ENCODE peak calls at places on chromosomes 4 and X, in four cellular contexts. One of them, this sample, is unnamed.

GRCh38 chr4:78517050-78517652 is 34.4 kb upstream of the ANXA3 start:
- DNase-seq in heart right ventricle: no peak
- DNase-seq in GM12865: no peak
- DNase-seq in endothelial cell: no peak
- DNase-seq in this sample: no peak

GRCh38 chr4:1323635-1324442 is 23.2 kb upstream of the UVSSA start:
- DNase-seq in endothelial cell: no peak
- DNase-seq in heart right ventricle: no peak
- DNase-seq in GM12865: no peak
- DNase-seq in this sample: no peak

GRCh38 chrX:154121961-154122360 is 22.1 kb upstream of the OPN1LW start:
- DNase-seq in heart right ventricle: no peak
- DNase-seq in endothelial cell: no peak
- DNase-seq in GM12865: no peak
- DNase-seq in this sample: no peak

GRCh38 chr4:153131478-153132069 is 72.7 kb upstream of the TRIM2 start:
- DNase-seq in GM12865: no peak
- DNase-seq in endothelial cell: no peak
- DNase-seq in heart right ventricle: no peak
- DNase-seq in this sample: no peak

GRCh38 chr4:166838975-166839614 is 395.2 kb downstream of the SPOCK3 start:
- DNase-seq in heart right ventricle: no peak
- DNase-seq in GM12865: peak
- DNase-seq in endothelial cell: no peak
- DNase-seq in this sample: no peak

GRCh38 chr4:16157609-16158503 is 68.4 kb downstream of the TAPT1 start:
- DNase-seq in heart right ventricle: no peak
- DNase-seq in GM12865: no peak
- DNase-seq in endothelial cell: no peak
- DNase-seq in this sample: no peak

GRCh38 chrX:82961129-82961528 is 547.0 kb upstream of the POU3F4 start:
- DNase-seq in heart right ventricle: no peak
- DNase-seq in endothelial cell: no peak
- DNase-seq in GM12865: no peak
- DNase-seq in this sample: no peak

GRCh38 chr4:83054928-83055327 is 19.9 kb downstream of the COPS4 start:
- DNase-seq in GM12865: peak
- DNase-seq in heart right ventricle: no peak
- DNase-seq in endothelial cell: no peak
- DNase-seq in this sample: peak

GRCh38 chr4:156294577-156294976 is 340.9 kb upstream of the CTSO start:
- DNase-seq in heart right ventricle: no peak
- DNase-seq in endothelial cell: peak
- DNase-seq in GM12865: peak
- DNase-seq in this sample: no peak

GRCh38 chr4:37389967-37390580 is 145.5 kb downstream of the NWD2 start:
- DNase-seq in GM12865: peak
- DNase-seq in heart right ventricle: no peak
- DNase-seq in endothelial cell: peak
- DNase-seq in this sample: peak

GRCh38 chrX:150643271-150643670 is 49.9 kb upstream of the MTMR1 start:
- DNase-seq in heart right ventricle: no peak
- DNase-seq in endothelial cell: no peak
- DNase-seq in GM12865: no peak
- DNase-seq in this sample: no peak

DNA sequence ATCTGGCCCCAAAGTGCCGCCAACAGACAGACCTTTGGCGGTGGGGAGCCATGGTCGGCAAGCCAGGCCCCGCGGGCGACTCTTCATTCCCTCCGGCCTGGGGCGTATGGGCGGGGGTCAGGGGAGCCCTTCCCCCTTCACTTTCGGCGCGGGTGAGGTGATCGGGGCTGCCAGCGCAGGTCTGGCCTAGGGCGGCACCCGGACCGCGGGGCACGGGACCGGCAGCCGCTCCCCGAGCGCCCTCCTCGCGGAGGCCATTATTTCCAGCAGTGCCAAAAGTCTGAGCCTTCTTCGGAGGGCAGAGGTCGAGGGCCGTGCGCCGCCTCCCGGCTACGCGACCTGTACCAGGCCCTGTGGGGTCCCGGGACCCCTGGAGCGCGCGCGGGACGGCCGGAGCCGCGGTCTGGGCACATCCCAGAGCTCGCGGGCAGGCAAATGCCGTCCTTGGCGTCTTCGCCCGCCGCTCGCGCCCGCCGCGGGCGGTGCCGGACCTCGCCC is 620 bp upstream of the KDM6A start:
- DNase-seq in heart right ventricle: no peak
- DNase-seq in endothelial cell: peak
- DNase-seq in GM12865: no peak
- DNase-seq in this sample: peak
- TF ChIP-seq CTCF in heart right ventricle: no peak
- TF ChIP-seq CTCF in endothelial cell: no peak
- TF ChIP-seq CTCF in GM12865: no peak
- TF ChIP-seq CTCF in this sample: no peak

GRCh38 chrX:53280703-53281320 is 572 bp downstream of the IQSEC2 start:
- DNase-seq in GM12865: no peak
- DNase-seq in endothelial cell: no peak
- DNase-seq in heart right ventricle: peak
- DNase-seq in this sample: no peak

GRCh38 chrX:53281321-53281822 is at the start of gene IQSEC2:
- DNase-seq in heart right ventricle: peak
- DNase-seq in endothelial cell: peak
- DNase-seq in GM12865: no peak
- DNase-seq in this sample: no peak

GRCh38 chrX:53282313-53282712 is 929 bp upstream of the IQSEC2 start:
- DNase-seq in heart right ventricle: no peak
- DNase-seq in GM12865: no peak
- DNase-seq in endothelial cell: no peak
- DNase-seq in this sample: no peak

GRCh38 chrX:53280316-53280702 is 1.1 kb downstream of the IQSEC2 start:
- DNase-seq in heart right ventricle: no peak
- DNase-seq in endothelial cell: no peak
- DNase-seq in GM12865: no peak
- DNase-seq in this sample: no peak

DNA sequence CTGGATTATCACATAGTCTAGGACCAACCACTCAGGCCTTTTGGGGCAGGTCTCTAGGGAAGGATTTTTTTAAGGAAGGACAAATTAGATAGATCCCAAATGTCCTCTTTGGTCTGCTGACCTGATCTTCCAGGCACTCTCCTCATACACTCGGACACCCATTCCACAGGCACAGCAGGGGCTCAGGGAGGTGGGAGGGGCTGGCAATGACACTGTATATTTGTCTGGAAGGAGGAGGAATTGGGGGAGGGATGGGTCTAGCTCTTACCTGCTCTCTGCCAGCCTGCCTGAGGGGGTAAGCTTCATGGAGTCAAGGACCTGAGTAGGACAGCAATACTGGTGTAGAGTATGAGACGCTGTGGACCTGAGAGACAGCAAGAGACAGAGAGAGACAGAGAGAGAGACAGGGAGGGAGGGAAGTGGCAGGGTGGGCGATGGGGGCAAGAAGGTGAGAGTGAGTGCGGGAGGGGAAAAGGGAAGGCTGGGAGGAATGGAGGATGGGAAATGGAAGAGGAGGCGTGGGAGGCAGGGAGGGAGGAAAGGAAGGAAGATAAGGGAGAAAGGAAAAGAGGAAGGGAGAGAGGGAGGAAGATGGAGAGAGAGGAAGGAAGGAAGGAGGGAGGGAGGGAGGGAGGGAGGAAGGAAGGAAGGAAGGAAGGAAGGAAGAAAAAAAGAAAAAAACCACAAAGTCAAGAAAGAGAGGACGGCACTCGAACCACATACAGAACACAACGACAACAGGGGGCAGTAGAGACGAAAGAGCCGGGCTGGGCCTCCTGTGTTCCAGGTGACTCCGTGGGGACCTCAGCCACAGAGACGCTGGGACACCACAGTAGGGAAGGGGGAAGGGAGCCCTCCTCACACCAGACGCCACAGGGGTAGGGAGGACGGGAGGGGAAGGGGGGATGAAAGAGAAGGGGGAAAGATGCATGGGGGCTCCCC is 1.8 kb downstream of the IQSEC2 start:
- DNase-seq in heart right ventricle: no peak
- DNase-seq in GM12865: peak
- DNase-seq in endothelial cell: no peak
- DNase-seq in this sample: peak
- TF ChIP-seq CTCF in heart right ventricle: no peak
- TF ChIP-seq CTCF in GM12865: peak
- TF ChIP-seq CTCF in endothelial cell: no peak
- TF ChIP-seq CTCF in this sample: no peak

GRCh38 chr4:176320340-176320975 is 692 bp downstream of the SPCS3 start:
- DNase-seq in heart right ventricle: peak
- DNase-seq in GM12865: peak
- DNase-seq in endothelial cell: peak
- DNase-seq in this sample: peak
- TF ChIP-seq CTCF in heart right ventricle: no peak
- TF ChIP-seq CTCF in GM12865: no peak
- TF ChIP-seq CTCF in endothelial cell: no peak
- TF ChIP-seq CTCF in this sample: no peak

GRCh38 chr4:75654905-75655304 is 18.3 kb downstream of the G3BP2 start:
- DNase-seq in endothelial cell: no peak
- DNase-seq in heart right ventricle: no peak
- DNase-seq in GM12865: no peak
- DNase-seq in this sample: no peak

GRCh38 chr4:75659512-75660031 is 13.6 kb downstream of the G3BP2 start:
- DNase-seq in endothelial cell: no peak
- DNase-seq in heart right ventricle: no peak
- DNase-seq in GM12865: no peak
- DNase-seq in this sample: no peak

GRCh38 chr4:75655562-75655961 is 17.6 kb downstream of the G3BP2 start:
- DNase-seq in GM12865: no peak
- DNase-seq in heart right ventricle: no peak
- DNase-seq in endothelial cell: no peak
- DNase-seq in this sample: no peak

GRCh38 chr4:75658881-75659280 is 14.3 kb downstream of the G3BP2 start:
- DNase-seq in GM12865: no peak
- DNase-seq in heart right ventricle: no peak
- DNase-seq in endothelial cell: no peak
- DNase-seq in this sample: no peak

GRCh38 chr4:75653845-75654503 is 19.2 kb downstream of the G3BP2 start:
- DNase-seq in heart right ventricle: no peak
- DNase-seq in GM12865: no peak
- DNase-seq in endothelial cell: peak
- DNase-seq in this sample: no peak
- TF ChIP-seq CTCF in heart right ventricle: peak
- TF ChIP-seq CTCF in GM12865: peak
- TF ChIP-seq CTCF in endothelial cell: peak
- TF ChIP-seq CTCF in this sample: peak

GRCh38 chr4:126593626-126594025 is 1039.1 kb upstream of the INTU start:
- DNase-seq in endothelial cell: no peak
- DNase-seq in heart right ventricle: no peak
- DNase-seq in GM12865: no peak
- DNase-seq in this sample: no peak

GRCh38 chr4:126595643-126596042 is 1037.1 kb upstream of the INTU start:
- DNase-seq in heart right ventricle: no peak
- DNase-seq in GM12865: no peak
- DNase-seq in endothelial cell: no peak
- DNase-seq in this sample: no peak

GRCh38 chr4:126591583-126591982 is 1041.2 kb upstream of the INTU start:
- DNase-seq in heart right ventricle: no peak
- DNase-seq in endothelial cell: no peak
- DNase-seq in GM12865: no peak
- DNase-seq in this sample: no peak

GRCh38 chr4:126592088-126592487 is 1040.7 kb upstream of the INTU start:
- DNase-seq in GM12865: no peak
- DNase-seq in endothelial cell: no peak
- DNase-seq in heart right ventricle: no peak
- DNase-seq in this sample: no peak
- TF ChIP-seq CTCF in GM12865: no peak
- TF ChIP-seq CTCF in endothelial cell: peak
- TF ChIP-seq CTCF in heart right ventricle: no peak
- TF ChIP-seq CTCF in this sample: no peak

This sample was measured in activated CD8-positive, alpha-beta T cell treated with anti-CD3 and anti-CD28 coated beads for 36 hours.